ENCODE peak calls at places on chromosomes 12 and 14, in five cellular contexts. One of them, this sample, is unnamed.

GRCh38 chr12:75364918-75365317 is 26.0 kb upstream of the GLIPR1L2 start:
- DNase-seq in NCI-H69: peak; percentile 17
- DNase-seq in stimulated activated CD8-positive, alpha-beta memory T cell treated with anti-CD3 and anti-CD28 coated beads, Interleukin-7, amount 100 ng/mL, for 1 hour: no peak
- DNase-seq in B cell: no peak
- DNase-seq in kidney epithelial cell: no peak
- DNase-seq in this sample: no peak

GRCh38 chr12:17793854-17794253 is 296.1 kb downstream of the RERGL start:
- DNase-seq in B cell: no peak
- DNase-seq in stimulated activated CD8-positive, alpha-beta memory T cell treated with anti-CD3 and anti-CD28 coated beads, Interleukin-7, amount 100 ng/mL, for 1 hour: no peak
- DNase-seq in kidney epithelial cell: no peak
- DNase-seq in NCI-H69: no peak
- DNase-seq in this sample: no peak

GRCh38 chr12:8831116-8831515 is 8.7 kb downstream of the A2ML1 start:
- DNase-seq in NCI-H69: no peak
- DNase-seq in kidney epithelial cell: no peak
- DNase-seq in stimulated activated CD8-positive, alpha-beta memory T cell treated with anti-CD3 and anti-CD28 coated beads, Interleukin-7, amount 100 ng/mL, for 1 hour: no peak
- DNase-seq in B cell: no peak
- DNase-seq in this sample: no peak

GRCh38 chr12:6759741-6760140 is 6.4 kb upstream of the PTMS start:
- DNase-seq in stimulated activated CD8-positive, alpha-beta memory T cell treated with anti-CD3 and anti-CD28 coated beads, Interleukin-7, amount 100 ng/mL, for 1 hour: no peak
- DNase-seq in NCI-H69: no peak
- DNase-seq in kidney epithelial cell: no peak
- DNase-seq in B cell: no peak
- DNase-seq in this sample: no peak

GRCh38 chr12:114412307-114412706 is 6.4 kb upstream of the TBX5 start:
- DNase-seq in NCI-H69: no peak
- DNase-seq in stimulated activated CD8-positive, alpha-beta memory T cell treated with anti-CD3 and anti-CD28 coated beads, Interleukin-7, amount 100 ng/mL, for 1 hour: no peak
- DNase-seq in kidney epithelial cell: no peak
- DNase-seq in B cell: no peak
- DNase-seq in this sample: no peak

GRCh38 chr12:55724940-55725309 is 3.9 kb downstream of the CD63 start:
- DNase-seq in NCI-H69: no peak
- DNase-seq in stimulated activated CD8-positive, alpha-beta memory T cell treated with anti-CD3 and anti-CD28 coated beads, Interleukin-7, amount 100 ng/mL, for 1 hour: no peak
- DNase-seq in kidney epithelial cell: no peak
- DNase-seq in B cell: no peak
- DNase-seq in this sample: no peak

GRCh38 chr12:75766263-75767160 is 255.1 kb upstream of the KRR1 start:
- DNase-seq in kidney epithelial cell: peak; percentile 88
- DNase-seq in B cell: no peak
- DNase-seq in NCI-H69: peak; percentile 32
- DNase-seq in stimulated activated CD8-positive, alpha-beta memory T cell treated with anti-CD3 and anti-CD28 coated beads, Interleukin-7, amount 100 ng/mL, for 1 hour: no peak
- DNase-seq in this sample: no peak

GRCh38 chr12:85191-85666 is 18.7 kb downstream of the IQSEC3 start:
- DNase-seq in stimulated activated CD8-positive, alpha-beta memory T cell treated with anti-CD3 and anti-CD28 coated beads, Interleukin-7, amount 100 ng/mL, for 1 hour: no peak
- DNase-seq in kidney epithelial cell: no peak
- DNase-seq in B cell: no peak
- DNase-seq in NCI-H69: peak; percentile 98
- DNase-seq in this sample: no peak

GRCh38 chr14:66920196-66920595 is 269.0 kb upstream of the GARIN2 start:
- DNase-seq in kidney epithelial cell: no peak
- DNase-seq in stimulated activated CD8-positive, alpha-beta memory T cell treated with anti-CD3 and anti-CD28 coated beads, Interleukin-7, amount 100 ng/mL, for 1 hour: no peak
- DNase-seq in NCI-H69: no peak
- DNase-seq in B cell: no peak
- DNase-seq in this sample: no peak

GRCh38 chr12:124732275-124733075 is 131.2 kb downstream of the SCARB1 start:
- DNase-seq in stimulated activated CD8-positive, alpha-beta memory T cell treated with anti-CD3 and anti-CD28 coated beads, Interleukin-7, amount 100 ng/mL, for 1 hour: no peak
- DNase-seq in B cell: no peak
- DNase-seq in kidney epithelial cell: no peak
- DNase-seq in NCI-H69: no peak
- DNase-seq in this sample: no peak

GRCh38 chr14:50225067-50225973 is 6.1 kb downstream of the SOS2 start:
- DNase-seq in B cell: no peak
- DNase-seq in NCI-H69: peak; percentile 39
- DNase-seq in kidney epithelial cell: peak; percentile 48
- DNase-seq in stimulated activated CD8-positive, alpha-beta memory T cell treated with anti-CD3 and anti-CD28 coated beads, Interleukin-7, amount 100 ng/mL, for 1 hour: no peak
- DNase-seq in this sample: no peak

GRCh38 chr14:72839753-72840390 is 54.0 kb downstream of the DPF3 start:
- DNase-seq in stimulated activated CD8-positive, alpha-beta memory T cell treated with anti-CD3 and anti-CD28 coated beads, Interleukin-7, amount 100 ng/mL, for 1 hour: no peak
- DNase-seq in kidney epithelial cell: no peak
- DNase-seq in NCI-H69: no peak
- DNase-seq in B cell: no peak
- DNase-seq in this sample: no peak

GRCh38 chr12:88310069-88310468 is 168.0 kb downstream of the TMTC3 start:
- DNase-seq in B cell: no peak
- DNase-seq in NCI-H69: no peak
- DNase-seq in stimulated activated CD8-positive, alpha-beta memory T cell treated with anti-CD3 and anti-CD28 coated beads, Interleukin-7, amount 100 ng/mL, for 1 hour: no peak
- DNase-seq in kidney epithelial cell: no peak
- DNase-seq in this sample: no peak

GRCh38 chr12:58161773-58162172 is 220.4 kb downstream of the ATP23 start:
- DNase-seq in NCI-H69: no peak
- DNase-seq in stimulated activated CD8-positive, alpha-beta memory T cell treated with anti-CD3 and anti-CD28 coated beads, Interleukin-7, amount 100 ng/mL, for 1 hour: no peak
- DNase-seq in kidney epithelial cell: no peak
- DNase-seq in B cell: no peak
- DNase-seq in this sample: no peak

GRCh38 chr12:124837958-124838803 is 25.5 kb downstream of the SCARB1 start:
- DNase-seq in NCI-H69: peak; percentile 99
- DNase-seq in stimulated activated CD8-positive, alpha-beta memory T cell treated with anti-CD3 and anti-CD28 coated beads, Interleukin-7, amount 100 ng/mL, for 1 hour: no peak
- DNase-seq in B cell: no peak
- DNase-seq in kidney epithelial cell: peak; percentile 81
- DNase-seq in this sample: no peak

GRCh38 chr12:132222096-132222807 is 78.0 kb downstream of the NOC4L start:
- DNase-seq in B cell: peak; percentile 82
- DNase-seq in kidney epithelial cell: peak; percentile 56
- DNase-seq in stimulated activated CD8-positive, alpha-beta memory T cell treated with anti-CD3 and anti-CD28 coated beads, Interleukin-7, amount 100 ng/mL, for 1 hour: no peak
- DNase-seq in NCI-H69: peak; percentile 70
- DNase-seq in this sample: no peak

GRCh38 chr12:96257550-96258392 is 63.6 kb downstream of the ELK3 start:
- DNase-seq in kidney epithelial cell: no peak
- DNase-seq in stimulated activated CD8-positive, alpha-beta memory T cell treated with anti-CD3 and anti-CD28 coated beads, Interleukin-7, amount 100 ng/mL, for 1 hour: no peak
- DNase-seq in NCI-H69: peak; percentile 97
- DNase-seq in B cell: no peak
- DNase-seq in this sample: no peak

GRCh38 chr14:58296731-58297130 is 1.6 kb upstream of the ARID4A start:
- DNase-seq in B cell: no peak
- DNase-seq in kidney epithelial cell: no peak
- DNase-seq in NCI-H69: peak; percentile 11
- DNase-seq in stimulated activated CD8-positive, alpha-beta memory T cell treated with anti-CD3 and anti-CD28 coated beads, Interleukin-7, amount 100 ng/mL, for 1 hour: no peak
- DNase-seq in this sample: no peak

GRCh38 chr14:51094282-51094821 is 553 bp downstream of the TRIM9 start:
- DNase-seq in B cell: no peak
- DNase-seq in stimulated activated CD8-positive, alpha-beta memory T cell treated with anti-CD3 and anti-CD28 coated beads, Interleukin-7, amount 100 ng/mL, for 1 hour: no peak
- DNase-seq in kidney epithelial cell: no peak
- DNase-seq in NCI-H69: peak; percentile 75
- DNase-seq in this sample: peak; percentile 22

GRCh38 chr14:104319489-104320241 is 181.3 kb downstream of the KIF26A start:
- DNase-seq in stimulated activated CD8-positive, alpha-beta memory T cell treated with anti-CD3 and anti-CD28 coated beads, Interleukin-7, amount 100 ng/mL, for 1 hour: no peak
- DNase-seq in kidney epithelial cell: no peak
- DNase-seq in NCI-H69: no peak
- DNase-seq in B cell: no peak
- DNase-seq in this sample: no peak

GRCh38 chr12:123427036-123427769 is 9.3 kb downstream of the RILPL2 start:
- DNase-seq in stimulated activated CD8-positive, alpha-beta memory T cell treated with anti-CD3 and anti-CD28 coated beads, Interleukin-7, amount 100 ng/mL, for 1 hour: no peak
- DNase-seq in kidney epithelial cell: no peak
- DNase-seq in NCI-H69: no peak
- DNase-seq in B cell: peak; percentile 88
- DNase-seq in this sample: peak; percentile 81

GRCh38 chr14:101353422-101353821 is 207.9 kb upstream of the DIO3 start:
- DNase-seq in B cell: no peak
- DNase-seq in NCI-H69: no peak
- DNase-seq in stimulated activated CD8-positive, alpha-beta memory T cell treated with anti-CD3 and anti-CD28 coated beads, Interleukin-7, amount 100 ng/mL, for 1 hour: no peak
- DNase-seq in kidney epithelial cell: no peak
- DNase-seq in this sample: no peak

GRCh38 chr12:69338120-69338859 is 9.9 kb upstream of the LYZ start:
- DNase-seq in stimulated activated CD8-positive, alpha-beta memory T cell treated with anti-CD3 and anti-CD28 coated beads, Interleukin-7, amount 100 ng/mL, for 1 hour: no peak
- DNase-seq in NCI-H69: no peak
- DNase-seq in kidney epithelial cell: no peak
- DNase-seq in B cell: peak; percentile 25
- DNase-seq in this sample: no peak

GRCh38 chr12:119940881-119941280 is 48.2 kb upstream of the BICDL1 start:
- DNase-seq in kidney epithelial cell: peak; percentile 82
- DNase-seq in NCI-H69: peak; percentile 83
- DNase-seq in B cell: no peak
- DNase-seq in stimulated activated CD8-positive, alpha-beta memory T cell treated with anti-CD3 and anti-CD28 coated beads, Interleukin-7, amount 100 ng/mL, for 1 hour: no peak
- DNase-seq in this sample: no peak

GRCh38 chr12:113665457-113665856 is 193.8 kb upstream of the LHX5 start:
- DNase-seq in kidney epithelial cell: no peak
- DNase-seq in stimulated activated CD8-positive, alpha-beta memory T cell treated with anti-CD3 and anti-CD28 coated beads, Interleukin-7, amount 100 ng/mL, for 1 hour: no peak
- DNase-seq in B cell: no peak
- DNase-seq in NCI-H69: no peak
- DNase-seq in this sample: no peak

This sample was measured in GM10248.